ENCODE peak calls at places on chromosomes 12 and 14, in seven cellular contexts. V is left ventricle myocardium inferior, O is HFF-Myc, M is hepatocyte, F is WTC11, X is AG09319, Z is GM12865. Q is an unnamed sample.

GRCh38 chr12:65505321-65506121 is 227.0 kb downstream of the MSRB3 start:
- DNase-seq in V (no peak), O (no peak), M (no peak), F (no peak), X (no peak), Z (no peak), Q (no peak)

GRCh38 chr12:102174761-102175160 is 22.9 kb downstream of the PMCH start:
- DNase-seq in V (no peak), O (no peak), M (no peak), F (no peak), X (no peak), Z (no peak), Q (no peak)

GRCh38 chr12:63795032-63795687 is 15.5 kb downstream of the RXYLT1 start:
- DNase-seq in V (no peak), O (no peak), M (no peak), F (peak; percentile 29), X (no peak), Z (no peak), Q (no peak)

GRCh38 chr12:4939418-4940023 is 29.8 kb downstream of the KCNA1 start:
- DNase-seq in V (no peak), O (no peak), M (no peak), F (no peak), X (no peak), Z (no peak), Q (no peak)

GRCh38 chr12:58166643-58167042 is 225.3 kb downstream of the ATP23 start:
- DNase-seq in V (no peak), O (no peak), M (no peak), F (no peak), X (no peak), Z (no peak), Q (no peak)

GRCh38 chr14:64806202-64806861 is 73.4 kb downstream of the SPTB start:
- DNase-seq in V (no peak), O (no peak), M (peak; percentile 65), F (no peak), X (no peak), Z (no peak), Q (no peak)

GRCh38 chr12:107450541-107450940 is 235.1 kb upstream of the PWP1 start:
- DNase-seq in V (no peak), O (no peak), M (no peak), F (no peak), X (no peak), Z (no peak), Q (no peak)

GRCh38 chr12:83123039-83123438 is 436.3 kb downstream of the TMTC2 start:
- DNase-seq in V (no peak), O (no peak), M (no peak), F (no peak), X (no peak), Z (no peak), Q (no peak)

GRCh38 chr14:101762530-101763101 is 1.1 kb downstream of the PPP2R5C start:
- DNase-seq in V (no peak), O (no peak), M (no peak), F (no peak), X (no peak), Z (no peak), Q (no peak)

GRCh38 chr12:80230068-80230467 is 130.7 kb downstream of the OTOGL start:
- DNase-seq in V (no peak), O (no peak), M (no peak), F (peak; percentile 34), X (no peak), Z (no peak), Q (peak; percentile 7)

GRCh38 chr14:44154889-44155288 is 352.2 kb downstream of the FSCB start:
- DNase-seq in V (no peak), O (no peak), M (no peak), F (no peak), X (no peak), Z (no peak), Q (no peak)

GRCh38 chr14:105092912-105093425 is 27.7 kb upstream of the GPR132 start:
- DNase-seq in V (peak; percentile 72), O (no peak), M (peak; percentile 90), F (no peak), X (no peak), Z (peak; percentile 69), Q (peak; percentile 71)

GRCh38 chr14:36580856-36581831 is 1.3 kb downstream of the NKX2-8 start:
- DNase-seq in V (peak; percentile 13), O (no peak), M (peak; percentile 67), F (peak; percentile 61), X (no peak), Z (peak; percentile 17), Q (peak; percentile 40)
- TF ChIP-seq CTCF in V (no peak), O (no peak), M (no peak), F (no peak), X (no peak), Z (no peak), Q (no peak)

GRCh38 chr12:51482808-51483532 is 58.3 kb downstream of the SLC4A8 start:
- DNase-seq in V (no peak), O (no peak), M (no peak), F (no peak), X (no peak), Z (peak; percentile 30), Q (no peak)
- TF ChIP-seq CTCF in V (no peak), O (no peak), M (no peak), F (no peak), X (peak; percentile 11), Z (no peak), Q (no peak)

GRCh38 chr12:25524381-25524780 is 28.7 kb downstream of the LMNTD1 start:
- DNase-seq in V (no peak), O (no peak), M (no peak), F (no peak), X (no peak), Z (no peak), Q (no peak)
- TF ChIP-seq CTCF in V (no peak), O (no peak), M (no peak), F (no peak), X (no peak), Z (no peak), Q (no peak)

DNA sequence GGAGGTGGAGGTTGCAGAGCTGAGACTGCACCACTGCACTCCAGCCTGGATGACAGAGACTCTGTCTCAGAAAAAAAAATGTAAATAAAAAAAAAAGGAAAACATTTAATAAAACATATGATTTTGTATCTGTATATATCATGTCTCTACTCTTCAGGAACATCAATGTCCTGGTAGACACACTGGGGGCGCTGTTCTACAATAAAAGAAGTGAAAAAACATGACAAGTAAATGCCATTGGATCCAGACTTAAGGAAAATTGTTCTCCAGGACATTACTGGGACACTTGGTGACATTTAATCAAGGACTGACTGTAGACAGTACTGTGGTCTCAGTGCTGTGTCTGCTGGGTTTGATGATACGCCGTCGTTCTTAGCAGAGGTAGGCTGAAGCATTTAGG is 15.5 kb upstream of the KLC1 start:
- DNase-seq in V (no peak), O (no peak), M (no peak), F (no peak), X (no peak), Z (no peak), Q (no peak)
- TF ChIP-seq CTCF in V (no peak), O (no peak), M (no peak), F (no peak), X (peak; percentile 33), Z (no peak), Q (no peak)

GRCh38 chr12:68612245-68612644 is 1.5 kb downstream of the RAP1B start:
- DNase-seq in V (no peak), O (no peak), M (peak; percentile 34), F (no peak), X (no peak), Z (peak; percentile 30), Q (no peak)

GRCh38 chr12:68609955-68610434 is 704 bp upstream of the RAP1B start:
- DNase-seq in V (no peak), O (no peak), M (peak; percentile 23), F (no peak), X (no peak), Z (peak; percentile 55), Q (no peak)

GRCh38 chr12:68610435-68611093 is at the start of gene RAP1B:
- DNase-seq in V (peak; percentile 88), O (peak; percentile 56), M (peak; percentile 96), F (peak; percentile 80), X (peak; percentile 79), Z (peak; percentile 95), Q (peak; percentile 89)

GRCh38 chr12:68612675-68613074 is 2.0 kb downstream of the RAP1B start:
- DNase-seq in V (no peak), O (no peak), M (peak; percentile 5), F (no peak), X (no peak), Z (peak; percentile 36), Q (no peak)

DNA sequence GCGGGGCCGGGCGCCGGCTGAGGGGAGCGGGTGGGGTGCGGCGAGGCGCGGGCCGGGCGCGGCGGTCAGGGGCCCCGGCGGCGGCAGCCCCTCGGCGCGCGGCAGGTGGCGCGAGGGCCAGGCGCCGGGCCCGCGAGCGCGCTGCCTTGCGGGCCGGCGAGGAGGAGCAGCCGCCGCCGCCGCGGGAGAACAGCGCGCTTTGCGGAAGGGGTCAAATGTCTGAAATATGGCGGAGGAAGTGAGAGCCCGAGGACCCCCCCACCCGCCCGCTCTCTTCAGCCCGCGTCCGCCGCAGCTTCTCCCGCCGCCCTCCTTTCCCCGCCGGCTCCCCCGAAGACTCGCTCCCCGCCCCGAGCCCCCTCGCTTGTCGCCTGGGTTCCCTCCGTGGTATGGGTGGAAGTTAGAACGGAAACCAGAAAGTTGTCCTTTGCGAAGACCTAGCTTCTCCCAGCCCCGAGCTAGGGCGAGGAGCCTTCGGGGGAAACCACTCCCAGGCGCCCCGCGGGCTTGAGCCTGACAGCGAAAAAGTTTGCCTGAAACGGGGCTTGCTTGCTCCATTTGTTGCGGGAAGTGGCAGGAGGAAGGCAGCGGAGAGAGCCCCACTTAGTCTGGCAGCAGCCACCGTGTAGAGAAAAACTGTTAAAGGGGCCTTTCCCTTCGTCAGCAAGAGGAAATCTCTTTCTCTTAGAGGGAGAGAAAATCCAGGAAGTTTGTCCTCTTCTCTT is 557 bp downstream of the RAP1B start:
- DNase-seq in V (peak; percentile 68), O (no peak), M (peak; percentile 74), F (peak; percentile 63), X (peak; percentile 49), Z (peak; percentile 65), Q (peak; percentile 52)
- TF ChIP-seq CTCF in V (no peak), O (no peak), M (no peak), F (no peak), X (no peak), Z (no peak), Q (no peak)

GRCh38 chr12:82057770-82058169 is 298.6 kb upstream of the PPFIA2 start:
- DNase-seq in V (no peak), O (no peak), M (no peak), F (no peak), X (no peak), Z (no peak), Q (no peak)

GRCh38 chr12:82058197-82058596 is 299.0 kb upstream of the PPFIA2 start:
- DNase-seq in V (no peak), O (no peak), M (no peak), F (no peak), X (no peak), Z (no peak), Q (no peak)

DNA sequence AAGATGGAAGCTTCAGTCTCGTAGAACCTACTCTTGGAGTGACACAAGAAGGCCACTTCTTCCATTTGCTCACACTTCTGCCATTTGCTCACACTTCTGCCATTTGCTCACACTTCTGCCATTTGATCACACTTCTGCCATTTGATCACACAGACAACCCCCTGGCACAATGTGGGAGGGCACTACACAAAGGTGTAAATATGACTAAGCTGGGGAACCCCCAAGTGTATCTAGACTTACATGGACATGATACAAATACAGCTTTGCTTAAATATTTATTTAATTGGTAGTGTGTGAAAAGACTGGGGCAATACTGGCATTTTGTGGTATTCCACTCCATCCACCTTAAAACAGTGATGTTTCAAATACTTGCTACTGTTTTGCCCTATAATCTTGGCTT is 296.2 kb upstream of the PPFIA2 start:
- DNase-seq in V (no peak), O (no peak), M (no peak), F (no peak), X (no peak), Z (no peak), Q (no peak)
- TF ChIP-seq CTCF in V (no peak), O (no peak), M (no peak), F (no peak), X (no peak), Z (no peak), Q (no peak)